ENCODE peak calls at places on chromosomes 1 and 21, in four cellular contexts. G is CD8-positive, alpha-beta memory T cell; S is psoas muscle; J is vagina. Y is an unnamed sample.

GRCh38 chr1:92538048-92538412 is 51.3 kb upstream of the GFI1 start:
- DNase-seq in G (peak), S (no peak), J (no peak), Y (no peak)

GRCh38 chr1:243286409-243287127 is 30.7 kb downstream of the SDCCAG8 start:
- DNase-seq in S (no peak), J (no peak), G (no peak), Y (no peak)

GRCh38 chr1:171844381-171844780 is 3.1 kb downstream of the DNM3 start:
- DNase-seq in G (no peak), S (no peak), J (no peak), Y (no peak)

GRCh38 chr1:74953622-74954021 is 180.6 kb upstream of the LHX8 start:
- DNase-seq in J (no peak), G (no peak), S (no peak), Y (no peak)

GRCh38 chr1:30663596-30664091 is 59.7 kb downstream of the MATN1 start:
- DNase-seq in G (no peak), S (no peak), J (no peak), Y (no peak)

GRCh38 chr1:232844791-232845190 is 39.6 kb downstream of the MAP10 start:
- DNase-seq in G (no peak), J (no peak), S (no peak), Y (no peak)

GRCh38 chr1:168234846-168235547 is 9.2 kb downstream of the SFT2D2 start:
- DNase-seq in S (no peak), J (no peak), G (no peak), Y (peak)

GRCh38 chr1:92470216-92470615 is 16.5 kb downstream of the GFI1 start:
- DNase-seq in G (no peak), J (no peak), S (no peak), Y (no peak)

GRCh38 chr21:44568261-44568660 is 5.3 kb upstream of the KRTAP10-4 start:
- DNase-seq in J (peak), S (no peak), G (no peak), Y (no peak)

GRCh38 chr1:74689800-74690696 is 16.5 kb upstream of the ERICH3 start:
- DNase-seq in J (no peak), G (peak), S (no peak), Y (peak)

GRCh38 chr1:168728452-168729404 is at the start of gene DPT:
- DNase-seq in G (no peak), S (peak), J (no peak), Y (no peak)

GRCh38 chr1:2132222-2133038 is 62.1 kb downstream of the FAAP20 start:
- DNase-seq in J (no peak), G (peak), S (peak), Y (no peak)

GRCh38 chr1:45299296-45299695 is 27.4 kb upstream of the HPDL start:
- DNase-seq in J (no peak), S (no peak), G (no peak), Y (no peak)

GRCh38 chr1:53076165-53076564 is 14.2 kb downstream of the PODN start:
- DNase-seq in G (no peak), J (no peak), S (peak), Y (no peak)

GRCh38 chr1:237318748-237319147 is 276.8 kb downstream of the RYR2 start:
- DNase-seq in J (no peak), G (no peak), S (no peak), Y (no peak)

GRCh38 chr1:229420224-229420623 is 13.7 kb downstream of the ACTA1 start:
- DNase-seq in S (no peak), G (no peak), J (no peak), Y (no peak)

GRCh38 chr1:167672831-167673230 is 42.8 kb downstream of the RCSD1 start:
- DNase-seq in G (no peak), S (no peak), J (no peak), Y (no peak)

GRCh38 chr1:29762635-29763034 is 526.3 kb downstream of the PTPRU start:
- DNase-seq in J (peak), G (no peak), S (no peak), Y (no peak)

GRCh38 chr1:224747578-224747977 is 131.5 kb downstream of the CNIH3 start:
- DNase-seq in S (no peak), J (no peak), G (no peak), Y (no peak)

GRCh38 chr1:234230414-234230862 is 142.8 kb upstream of the COA6 start:
- DNase-seq in G (no peak), S (no peak), J (no peak), Y (no peak)

GRCh38 chr1:41576620-41577019 is 92.1 kb upstream of the EDN2 start:
- DNase-seq in J (peak), S (no peak), G (no peak), Y (no peak)

GRCh38 chr1:101244842-101245574 is 8.2 kb downstream of the S1PR1 start:
- DNase-seq in G (no peak), J (no peak), S (no peak), Y (no peak)

GRCh38 chr1:43563779-43564616 is 33.3 kb downstream of the PTPRF start:
- DNase-seq in S (no peak), J (no peak), G (no peak), Y (no peak)

GRCh38 chr1:84390231-84390630 is 8.1 kb upstream of the DNASE2B start:
- DNase-seq in G (no peak), S (no peak), J (no peak), Y (no peak)

GRCh38 chr1:89550995-89551394 is 26.4 kb downstream of the LRRC8B start:
- DNase-seq in S (no peak), J (no peak), G (no peak), Y (no peak)

GRCh38 chr21:38567577-38568360 is 69.5 kb upstream of the ERG start:
- DNase-seq in J (no peak), G (no peak), S (no peak), Y (no peak)

DNA sequence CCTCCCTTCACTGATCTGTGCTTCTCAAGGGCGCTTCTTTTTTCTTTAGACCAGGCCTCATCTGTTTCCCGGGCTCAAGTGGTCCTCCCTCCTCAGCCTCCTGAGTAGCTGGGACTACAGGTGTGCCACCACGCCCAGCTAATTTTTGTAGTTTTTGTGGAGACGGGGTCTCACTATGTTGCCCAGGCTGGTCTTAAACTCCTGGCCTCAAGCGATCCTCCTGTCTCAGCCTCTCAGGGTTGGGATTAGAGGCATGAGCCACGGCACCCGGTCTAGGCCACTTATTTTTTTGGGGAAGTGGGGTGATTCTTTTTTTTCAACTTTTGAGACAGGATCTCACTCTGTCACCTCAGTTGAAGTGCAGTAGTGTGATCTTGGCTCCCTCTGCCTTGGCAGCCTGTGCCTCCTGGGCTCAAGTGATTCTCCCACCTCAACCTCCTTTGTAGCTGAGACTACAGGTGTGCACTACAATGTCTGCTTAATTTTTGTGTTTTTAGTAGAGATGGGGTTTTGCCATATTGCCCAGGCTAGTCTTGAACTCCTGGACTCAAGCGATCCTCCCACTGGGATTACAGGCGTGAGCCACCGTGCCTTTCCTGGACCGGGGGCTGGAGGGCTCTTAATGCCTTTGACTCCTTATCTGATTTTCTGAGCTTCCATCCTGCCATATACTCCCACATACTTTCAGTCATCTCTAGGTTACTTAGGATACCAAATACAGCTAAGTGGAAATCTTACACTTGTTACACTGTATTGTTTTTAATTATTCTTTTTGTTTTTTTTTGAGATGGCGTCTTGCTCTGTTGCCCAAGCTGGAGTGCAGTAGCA is 18.9 kb downstream of the MFAP2 start:
- DNase-seq in G (no peak), S (no peak), J (no peak), Y (no peak)
- H3K4me3 ChIP-seq in G (no peak), S (peak), J (peak), Y (no peak)

DNA sequence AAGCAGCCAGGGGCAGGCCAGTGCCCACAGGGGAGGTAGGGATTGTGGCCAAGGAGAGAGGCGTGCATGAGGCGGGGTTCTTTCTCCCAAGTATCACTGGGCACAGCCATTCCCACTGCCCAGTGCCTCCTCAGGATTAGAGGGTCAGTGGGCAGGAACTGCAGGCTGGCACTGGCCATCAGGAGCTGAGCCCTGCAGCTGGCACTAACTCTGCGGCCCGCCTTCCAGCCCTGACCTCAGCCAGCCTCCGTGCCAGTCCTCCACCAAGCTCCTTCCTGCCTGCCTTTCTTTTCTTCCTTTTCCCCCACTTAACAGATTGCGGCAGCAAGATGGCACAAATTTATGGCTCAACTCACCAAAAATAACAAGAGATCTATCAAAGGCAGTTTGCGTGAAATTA is 11.2 kb downstream of the ADGRB2 start:
- DNase-seq in S (no peak), G (no peak), J (no peak), Y (no peak)
- H3K27ac ChIP-seq in S (peak), G (no peak), J (no peak), Y (no peak)

GRCh38 chr21:31903896-31904295 is 31.1 kb downstream of the HUNK start:
- DNase-seq in G (no peak), J (no peak), S (no peak), Y (no peak)
- H3K4me3 ChIP-seq in G (no peak), J (no peak), S (no peak), Y (no peak)

GRCh38 chr1:160439718-160440117 is 39.4 kb downstream of the VANGL2 start:
- DNase-seq in S (no peak), G (no peak), J (no peak), Y (no peak)

GRCh38 chr1:160438935-160439334 is 38.6 kb downstream of the VANGL2 start:
- DNase-seq in G (no peak), J (no peak), S (no peak), Y (no peak)

GRCh38 chr1:160436975-160437374 is 36.6 kb downstream of the VANGL2 start:
- DNase-seq in S (no peak), J (no peak), G (no peak), Y (no peak)

GRCh38 chr1:160437432-160438319 is 37.3 kb downstream of the VANGL2 start:
- DNase-seq in J (no peak), S (no peak), G (peak), Y (no peak)

GRCh38 chr1:160438320-160438918 is 38.1 kb downstream of the VANGL2 start:
- DNase-seq in S (no peak), G (no peak), J (no peak), Y (no peak)
- H3K27ac ChIP-seq in S (no peak), G (peak), J (no peak), Y (no peak)

DNA sequence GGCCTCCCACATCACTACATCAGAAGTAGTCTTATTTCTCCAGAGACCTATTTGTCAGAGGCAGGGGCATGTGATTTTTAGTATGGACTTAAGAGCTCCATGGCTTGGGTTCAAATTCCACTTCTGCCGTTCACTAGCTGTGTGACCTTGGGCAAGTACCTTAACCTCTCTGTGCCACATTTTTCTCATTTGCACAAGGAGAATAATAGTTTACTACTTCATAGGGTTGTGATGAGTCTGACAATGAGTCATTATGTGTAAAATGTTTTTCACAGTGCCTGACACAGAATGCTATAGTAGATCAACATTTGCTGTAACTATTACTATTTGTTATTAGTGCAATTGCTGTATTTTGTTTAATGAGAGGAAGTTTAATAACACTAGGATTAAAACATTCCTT is 200.6 kb downstream of the PRDM2 start:
- DNase-seq in G (no peak), J (no peak), S (no peak), Y (no peak)
- H3K4me3 ChIP-seq in G (no peak), J (no peak), S (no peak), Y (no peak)

DNA sequence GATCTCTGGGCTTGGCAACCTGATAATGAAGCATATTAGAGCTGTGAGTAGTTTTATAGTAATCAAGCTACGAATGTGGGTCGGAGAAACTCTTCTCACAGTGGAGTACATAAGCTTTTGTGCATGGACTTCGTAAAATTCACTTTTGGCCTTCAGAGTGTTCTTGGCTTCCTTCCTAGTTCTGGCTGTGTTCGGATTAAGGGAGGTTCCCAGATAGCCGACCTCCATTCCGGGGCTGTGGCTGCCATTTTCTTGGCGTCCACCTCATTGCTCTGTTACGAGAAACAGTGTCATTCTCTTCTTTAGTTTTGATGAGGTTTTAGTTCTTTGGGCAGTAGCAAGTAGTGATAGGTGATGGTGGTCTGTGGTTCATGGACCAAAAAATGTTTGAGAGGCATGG is 26.3 kb downstream of the CAMTA1 start:
- DNase-seq in S (no peak), G (no peak), J (no peak), Y (no peak)
- H3K27ac ChIP-seq in S (no peak), G (no peak), J (no peak), Y (no peak)

DNA sequence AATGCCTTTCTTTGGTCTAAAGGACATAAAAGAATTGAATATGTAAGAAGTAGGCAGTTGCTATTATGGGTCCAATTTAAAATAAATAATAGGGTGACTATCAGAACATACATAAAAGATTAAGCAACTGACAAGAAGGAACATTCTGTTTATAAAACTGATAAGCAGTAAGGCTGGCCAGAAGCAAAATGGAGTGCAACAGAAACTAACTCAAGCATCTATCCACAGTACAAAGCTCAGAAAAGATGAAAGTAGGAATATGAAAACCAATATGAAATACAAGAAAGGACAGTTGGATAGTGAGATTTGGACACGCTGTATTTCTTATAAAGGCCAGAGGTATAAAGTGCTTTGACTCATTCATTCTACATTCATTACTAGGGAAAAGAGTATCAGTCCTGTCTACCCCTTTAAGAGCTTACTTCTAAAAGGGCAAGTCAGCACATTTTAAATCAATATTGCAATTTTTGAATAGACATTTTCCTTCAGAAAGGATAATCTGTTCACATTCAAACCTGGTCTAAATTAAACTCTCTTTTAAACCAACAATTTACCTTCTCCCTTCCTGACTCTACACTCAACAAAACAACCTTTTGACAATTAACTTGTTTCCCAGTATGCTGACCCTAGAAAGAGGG is 14.4 kb downstream of the ALDH9A1 start:
- DNase-seq in J (no peak), S (no peak), G (no peak), Y (no peak)
- H3K4me3 ChIP-seq in J (no peak), S (no peak), G (no peak), Y (no peak)

Y was measured in iPS DF 6.9.